ENCODE peak calls at places on chromosomes 4 and X, in eight cellular contexts. One of them, this sample, is unnamed.
A peak's percentile ranks its signal among the peaks of the same experiment; 100 is the strongest.

GRCh38 chr4:125316391-125316780 is 1.6 kb downstream of the FAT4 start:
- DNase-seq in mesendoderm: no peak
- DNase-seq in iris pigment epithelial cell: no peak
- DNase-seq in left cardiac atrium: peak; percentile 57
- DNase-seq in EH: no peak
- DNase-seq in germinal center: no peak
- DNase-seq in HEK293T: no peak
- DNase-seq in K562: no peak
- DNase-seq in this sample: peak; percentile 52

GRCh38 chrX:92260102-92260501 is 480.9 kb downstream of the PCDH11X start:
- DNase-seq in left cardiac atrium: no peak
- DNase-seq in germinal center: no peak
- DNase-seq in EH: no peak
- DNase-seq in mesendoderm: peak; percentile 66
- DNase-seq in HEK293T: no peak
- DNase-seq in iris pigment epithelial cell: no peak
- DNase-seq in K562: no peak
- DNase-seq in this sample: peak; percentile 16

GRCh38 chr4:151022586-151022985 is 7.5 kb upstream of the LRBA start:
- DNase-seq in EH: no peak
- DNase-seq in germinal center: no peak
- DNase-seq in iris pigment epithelial cell: no peak
- DNase-seq in left cardiac atrium: no peak
- DNase-seq in HEK293T: no peak
- DNase-seq in K562: no peak
- DNase-seq in mesendoderm: no peak
- DNase-seq in this sample: no peak

GRCh38 chr4:104930298-104930697 is 216.4 kb upstream of the TET2 start:
- DNase-seq in HEK293T: no peak
- DNase-seq in left cardiac atrium: no peak
- DNase-seq in EH: no peak
- DNase-seq in mesendoderm: peak; percentile 2
- DNase-seq in K562: no peak
- DNase-seq in germinal center: no peak
- DNase-seq in iris pigment epithelial cell: no peak
- DNase-seq in this sample: no peak

GRCh38 chr4:148054275-148054674 is 322.4 kb downstream of the ARHGAP10 start:
- DNase-seq in HEK293T: no peak
- DNase-seq in left cardiac atrium: no peak
- DNase-seq in iris pigment epithelial cell: peak; percentile 55
- DNase-seq in mesendoderm: no peak
- DNase-seq in germinal center: no peak
- DNase-seq in EH: no peak
- DNase-seq in K562: no peak
- DNase-seq in this sample: no peak

GRCh38 chr4:8694226-8694625 is 101.7 kb downstream of the CPZ start:
- DNase-seq in EH: no peak
- DNase-seq in iris pigment epithelial cell: no peak
- DNase-seq in mesendoderm: no peak
- DNase-seq in germinal center: no peak
- DNase-seq in K562: no peak
- DNase-seq in HEK293T: no peak
- DNase-seq in left cardiac atrium: no peak
- DNase-seq in this sample: peak; percentile 55

GRCh38 chrX:154735695-154736393 is 15.0 kb downstream of the GAB3 start:
- DNase-seq in EH: peak; percentile 94
- DNase-seq in iris pigment epithelial cell: peak; percentile 92
- DNase-seq in mesendoderm: no peak
- DNase-seq in HEK293T: no peak
- DNase-seq in germinal center: no peak
- DNase-seq in left cardiac atrium: peak; percentile 81
- DNase-seq in K562: no peak
- DNase-seq in this sample: no peak

GRCh38 chr4:1802151-1802715 is 9.1 kb downstream of the FGFR3 start:
- DNase-seq in iris pigment epithelial cell: no peak
- DNase-seq in EH: no peak
- DNase-seq in left cardiac atrium: peak; percentile 62
- DNase-seq in K562: peak; percentile 67
- DNase-seq in germinal center: no peak
- DNase-seq in HEK293T: no peak
- DNase-seq in mesendoderm: no peak
- DNase-seq in this sample: no peak

GRCh38 chr4:175536852-175537453 is 275.1 kb downstream of the GPM6A start:
- DNase-seq in K562: peak; percentile 22
- DNase-seq in EH: peak; percentile 27
- DNase-seq in left cardiac atrium: no peak
- DNase-seq in iris pigment epithelial cell: peak; percentile 83
- DNase-seq in germinal center: peak; percentile 8
- DNase-seq in HEK293T: peak; percentile 26
- DNase-seq in mesendoderm: peak; percentile 82
- DNase-seq in this sample: peak; percentile 25

GRCh38 chr4:70838972-70839536 is 636 bp downstream of the GRSF1 start:
- DNase-seq in EH: peak; percentile 70
- DNase-seq in left cardiac atrium: peak; percentile 78
- DNase-seq in iris pigment epithelial cell: peak; percentile 70
- DNase-seq in K562: peak; percentile 76
- DNase-seq in HEK293T: peak; percentile 51
- DNase-seq in mesendoderm: peak; percentile 73
- DNase-seq in germinal center: peak; percentile 81
- DNase-seq in this sample: peak; percentile 83

GRCh38 chr4:85928775-85929585 is 430.9 kb downstream of the MAPK10 start:
- DNase-seq in K562: no peak
- DNase-seq in left cardiac atrium: no peak
- DNase-seq in mesendoderm: no peak
- DNase-seq in iris pigment epithelial cell: peak; percentile 76
- DNase-seq in HEK293T: no peak
- DNase-seq in germinal center: no peak
- DNase-seq in EH: peak; percentile 82
- DNase-seq in this sample: no peak

GRCh38 chrX:31038585-31039326 is 33.1 kb downstream of the FTHL17 start:
- DNase-seq in left cardiac atrium: peak; percentile 24
- DNase-seq in K562: peak; percentile 10
- DNase-seq in mesendoderm: peak; percentile 24
- DNase-seq in germinal center: peak; percentile 24
- DNase-seq in iris pigment epithelial cell: peak; percentile 36
- DNase-seq in HEK293T: peak; percentile 42
- DNase-seq in EH: peak; percentile 53
- DNase-seq in this sample: peak; percentile 34

GRCh38 chrX:19811807-19812604 is 75.4 kb downstream of the SH3KBP1 start:
- DNase-seq in mesendoderm: no peak
- DNase-seq in germinal center: no peak
- DNase-seq in iris pigment epithelial cell: peak; percentile 84
- DNase-seq in EH: peak; percentile 17
- DNase-seq in K562: no peak
- DNase-seq in left cardiac atrium: no peak
- DNase-seq in HEK293T: no peak
- DNase-seq in this sample: no peak

GRCh38 chr4:151426513-151426912 is 17.5 kb downstream of the FHIP1A start:
- DNase-seq in mesendoderm: no peak
- DNase-seq in K562: no peak
- DNase-seq in germinal center: no peak
- DNase-seq in left cardiac atrium: no peak
- DNase-seq in EH: no peak
- DNase-seq in iris pigment epithelial cell: no peak
- DNase-seq in HEK293T: no peak
- DNase-seq in this sample: no peak

This sample was measured in H7.